ENCODE peak calls at places on chromosomes 13 and 19, in ten cellular contexts. V is mammary epithelial cell, R is left ventricle myocardium inferior, Q is A549, N is uterus, K is neural progenitor cell, D is GM23338, M is HepG2, E is GM12864, F is foreskin fibroblast. U is an unnamed sample.

GRCh38 chr19:16896098-16896912 is 7.5 kb downstream of the F2RL3 start:
- DNase-seq in F (no peak), V (no peak), D (peak; percentile 63), K (peak; percentile 59), E (no peak), Q (no peak), R (no peak), N (no peak), M (no peak), U (no peak)

GRCh38 chr19:42401365-42402303 is 11.5 kb upstream of the CNFN start:
- DNase-seq in F (peak; percentile 88), K (peak; percentile 90), V (peak; percentile 31), Q (peak; percentile 96), N (peak; percentile 79), R (peak; percentile 81), D (peak; percentile 96), E (no peak), M (peak; percentile 49), U (peak; percentile 32)

GRCh38 chr13:25727250-25727649 is 324.6 kb downstream of the SHISA2 start:
- DNase-seq in N (no peak), D (no peak), Q (no peak), F (no peak), E (no peak), M (no peak), R (no peak), V (no peak), K (no peak), U (no peak)

GRCh38 chr13:27293873-27294515 is 23.4 kb downstream of the RASL11A start:
- DNase-seq in D (no peak), E (no peak), R (no peak), V (no peak), N (no peak), Q (no peak), M (no peak), K (no peak), F (no peak), U (no peak)

GRCh38 chr19:50925734-50926133 is 14.5 kb upstream of the KLK4 start:
- DNase-seq in F (peak; percentile 27), M (no peak), V (peak; percentile 80), K (no peak), N (no peak), Q (no peak), D (no peak), R (no peak), E (no peak), U (no peak)

GRCh38 chr13:34161829-34162544 is 344.0 kb downstream of the RFC3 start:
- DNase-seq in D (no peak), R (no peak), Q (peak; percentile 18), V (no peak), M (peak; percentile 25), N (no peak), E (no peak), K (peak; percentile 41), F (peak; percentile 76), U (peak; percentile 86)

GRCh38 chr13:49690133-49690989 is 925 bp downstream of the EBPL start:
- DNase-seq in K (no peak), M (peak; percentile 89), R (no peak), E (no peak), N (no peak), V (peak; percentile 33), Q (peak; percentile 36), F (peak; percentile 75), D (no peak), U (no peak)

GRCh38 chr19:5621311-5621944 is 1.1 kb downstream of the SAFB2 start:
- DNase-seq in F (peak; percentile 36), V (no peak), E (no peak), R (no peak), K (no peak), D (no peak), M (no peak), Q (no peak), N (peak; percentile 72), U (no peak)

GRCh38 chr19:30799854-30800755 is 427.9 kb downstream of the ZNF536 start:
- DNase-seq in N (no peak), V (no peak), F (no peak), D (peak; percentile 81), M (peak; percentile 3), R (peak; percentile 44), Q (peak; percentile 83), K (peak; percentile 80), E (no peak), U (no peak)

GRCh38 chr13:108276060-108276459 is 6.5 kb downstream of the TNFSF13B start:
- DNase-seq in K (no peak), V (no peak), R (peak; percentile 62), N (peak; percentile 55), M (no peak), Q (no peak), E (no peak), F (peak; percentile 20), D (no peak), U (no peak)

GRCh38 chr13:79735228-79735627 is 254.3 kb downstream of the NDFIP2 start:
- DNase-seq in M (no peak), V (no peak), K (no peak), Q (no peak), F (peak; percentile 62), R (no peak), E (no peak), N (no peak), D (no peak), U (no peak)

GRCh38 chr19:46648070-46648960 is 12.3 kb upstream of the GNG8 start:
- DNase-seq in N (no peak), M (no peak), F (no peak), V (no peak), Q (no peak), D (peak; percentile 61), K (no peak), E (no peak), R (no peak), U (no peak)

GRCh38 chr13:32316476-32316875 is 1.2 kb downstream of the BRCA2 start:
- DNase-seq in M (no peak), V (no peak), D (no peak), R (no peak), Q (no peak), F (peak; percentile 8), N (no peak), E (no peak), K (no peak), U (no peak)

GRCh38 chr19:13610042-13610691 is 103.9 kb upstream of the CACNA1A start:
- DNase-seq in N (no peak), R (no peak), V (no peak), D (peak; percentile 63), F (no peak), Q (no peak), K (peak; percentile 44), M (no peak), E (no peak), U (no peak)
- TF ChIP-seq CTCF in N (no peak), R (no peak), V (no peak), D (no peak), F (no peak), Q (no peak), K (peak; percentile 18), M (peak; percentile 58), E (peak; percentile 6), U (no peak)

GRCh38 chr13:109782823-109783411 is 3.5 kb downstream of the IRS2 start:
- DNase-seq in E (no peak), Q (no peak), K (no peak), F (no peak), D (no peak), V (no peak), N (no peak), M (no peak), R (no peak), U (no peak)
- H3K4me3 ChIP-seq in E (no peak overlapping the region), Q (peak overlapping the region; percentile 89), K (no peak overlapping the region), F (no peak overlapping the region), D (peak overlapping the region; percentile 69), V (no peak overlapping the region), N (peak overlapping the region; percentile 45), M (no peak overlapping the region), R (peak overlapping the region; percentile 78), U (no peak overlapping the region)

GRCh38 chr13:44030615-44031014 is 150.9 kb downstream of the LACC1 start:
- DNase-seq in E (no peak), Q (no peak), R (no peak), F (no peak), M (no peak), V (no peak), K (no peak), N (no peak), D (no peak), U (no peak)

GRCh38 chr13:44021422-44021821 is 141.7 kb downstream of the LACC1 start:
- DNase-seq in N (no peak), K (no peak), D (no peak), R (no peak), V (no peak), F (no peak), E (no peak), Q (no peak), M (no peak), U (no peak)

GRCh38 chr13:44024496-44025155 is 144.9 kb downstream of the LACC1 start:
- DNase-seq in E (no peak), N (no peak), D (no peak), F (no peak), R (no peak), V (no peak), K (no peak), Q (no peak), M (no peak), U (no peak)

GRCh38 chr13:44022196-44022595 is 142.5 kb downstream of the LACC1 start:
- DNase-seq in N (no peak), Q (no peak), D (no peak), E (no peak), F (peak; percentile 8), V (no peak), R (no peak), K (no peak), M (peak; percentile 18), U (no peak)

GRCh38 chr13:44026194-44026593 is 146.5 kb downstream of the LACC1 start:
- DNase-seq in K (no peak), M (no peak), E (no peak), R (no peak), Q (no peak), F (no peak), D (peak; percentile 13), V (no peak), N (no peak), U (no peak)
- TF ChIP-seq CTCF in K (peak; percentile 5), M (no peak), E (no peak), R (no peak), Q (no peak), F (no peak), D (peak; percentile 30), V (no peak), N (no peak), U (no peak)

GRCh38 chr19:38793671-38794070 is 4.7 kb downstream of the LGALS7B start:
- DNase-seq in M (no peak), K (no peak), F (no peak), R (no peak), Q (no peak), E (no peak), D (no peak), V (no peak), N (no peak), U (no peak)

GRCh38 chr19:38795549-38795948 is 6.5 kb downstream of the LGALS7B start:
- DNase-seq in F (no peak), E (no peak), D (no peak), R (no peak), Q (no peak), K (no peak), N (no peak), M (no peak), V (no peak), U (no peak)

GRCh38 chr19:38796154-38796553 is 7.2 kb downstream of the LGALS7B start:
- DNase-seq in N (no peak), V (no peak), D (no peak), R (no peak), K (no peak), Q (no peak), F (no peak), M (no peak), E (no peak), U (no peak)

GRCh38 chr19:38793186-38793585 is 4.2 kb downstream of the LGALS7B start:
- DNase-seq in V (peak; percentile 74), N (no peak), R (no peak), K (no peak), Q (no peak), F (peak; percentile 31), M (no peak), D (no peak), E (no peak), U (no peak)

GRCh38 chr19:38792250-38793111 is 3.5 kb downstream of the LGALS7B start:
- DNase-seq in R (peak; percentile 60), N (no peak), M (no peak), E (no peak), V (no peak), D (peak; percentile 93), K (no peak), F (peak; percentile 22), Q (no peak), U (no peak)
- H3K4me3 ChIP-seq in R (peak overlapping the region; percentile 61), N (no peak overlapping the region), M (no peak overlapping the region), E (no peak overlapping the region), V (no peak overlapping the region), D (peak overlapping the region; percentile 57), K (no peak overlapping the region), F (no peak overlapping the region), Q (no peak overlapping the region), U (no peak overlapping the region)